ENCODE peak calls at places on chromosomes 12 and 14, in six cellular contexts. V, U, A, M, Q and D are unnamed samples.

GRCh38 chr14:100375963-100376735 is 53.0 kb downstream of the SLC25A47 start:
- DNase-seq in V (peak; percentile 97), Q (no peak), M (peak; percentile 98), A (peak; percentile 97), U (peak; percentile 95), D (peak; percentile 93)

GRCh38 chr14:21440857-21441256 is 15.1 kb downstream of the CHD8 start:
- DNase-seq in U (no peak), M (no peak), V (no peak), Q (no peak), A (no peak), D (no peak)

GRCh38 chr14:47240755-47241437 is 434.5 kb downstream of the MDGA2 start:
- DNase-seq in M (no peak), U (no peak), Q (no peak), A (no peak), V (no peak), D (no peak)

GRCh38 chr12:114666746-114667668 is 17.0 kb downstream of the TBX3 start:
- DNase-seq in Q (no peak), M (no peak), A (no peak), U (peak; percentile 89), V (no peak), D (no peak)

GRCh38 chr14:91341331-91342242 is 76.0 kb downstream of the CCDC88C start:
- DNase-seq in U (no peak), M (no peak), V (no peak), A (no peak), Q (no peak), D (no peak)

GRCh38 chr12:94644141-94644575 is 6.2 kb downstream of the TMCC3 start:
- DNase-seq in Q (peak; percentile 22), M (peak; percentile 38), V (no peak), A (no peak), U (no peak), D (no peak)

GRCh38 chr12:67025543-67026114 is 243.5 kb upstream of the CAND1 start:
- DNase-seq in U (peak; percentile 21), M (no peak), A (no peak), V (no peak), Q (peak; percentile 24), D (peak; percentile 39)

GRCh38 chr14:84937044-84937443 is 592.9 kb upstream of the FLRT2 start:
- DNase-seq in M (no peak), U (no peak), A (no peak), V (no peak), Q (no peak), D (no peak)

GRCh38 chr14:20262642-20263128 is 23.6 kb downstream of the OR11H4 start:
- DNase-seq in A (no peak), V (no peak), U (no peak), M (peak; percentile 29), Q (no peak), D (no peak)

GRCh38 chr14:95275507-95275906 is 44.2 kb downstream of the CLMN start:
- DNase-seq in Q (no peak), U (no peak), A (no peak), V (no peak), M (no peak), D (no peak)

GRCh38 chr12:68587448-68587873 is 23.2 kb upstream of the RAP1B start:
- DNase-seq in A (no peak), V (no peak), M (no peak), Q (no peak), U (no peak), D (no peak)

GRCh38 chr12:95600567-95600966 is 49.3 kb upstream of the USP44 start:
- DNase-seq in V (no peak), U (no peak), A (no peak), Q (no peak), M (no peak), D (no peak)

GRCh38 chr12:54175130-54175963 is 13.4 kb downstream of the SMUG1 start:
- DNase-seq in V (no peak), A (no peak), M (no peak), U (no peak), Q (no peak), D (no peak)

GRCh38 chr12:54169036-54169435 is 19.7 kb downstream of the SMUG1 start:
- DNase-seq in M (no peak), U (no peak), A (no peak), Q (no peak), V (no peak), D (no peak)

GRCh38 chr12:54173066-54173726 is 15.6 kb downstream of the SMUG1 start:
- DNase-seq in V (peak; percentile 89), Q (no peak), U (peak; percentile 8), A (peak; percentile 70), M (peak; percentile 20), D (peak; percentile 48)

GRCh38 chr12:54172102-54172630 is 16.6 kb downstream of the SMUG1 start:
- DNase-seq in Q (no peak), M (no peak), U (no peak), A (no peak), V (no peak), D (no peak)

GRCh38 chr12:54173906-54174471 is 14.8 kb downstream of the SMUG1 start:
- DNase-seq in V (no peak), U (no peak), A (no peak), M (no peak), Q (no peak), D (no peak)
- H3K27me3 ChIP-seq in V (no peaks in the 10 kb centered on the region), U (peaks cover 12% of the 10 kb centered on the region), A (peaks cover 32% of the 10 kb centered on the region), M (peaks cover 3% of the 10 kb centered on the region), Q (peaks cover 13% of the 10 kb centered on the region), D (no peaks in the 10 kb centered on the region)

GRCh38 chr14:101564819-101565698 is 3.8 kb downstream of the DIO3 start:
- DNase-seq in M (no peak), Q (no peak), U (no peak), V (no peak), A (no peak), D (no peak)

GRCh38 chr14:101564444-101564776 is 3.1 kb downstream of the DIO3 start:
- DNase-seq in A (no peak), V (no peak), Q (no peak), U (no peak), M (no peak), D (no peak)

GRCh38 chr14:101563352-101563653 is 2.0 kb downstream of the DIO3 start:
- DNase-seq in A (no peak), U (no peak), V (no peak), Q (no peak), M (no peak), D (no peak)

GRCh38 chr14:101562659-101563351 is 1.5 kb downstream of the DIO3 start:
- DNase-seq in Q (no peak), V (no peak), U (no peak), A (no peak), M (no peak), D (no peak)

DNA sequence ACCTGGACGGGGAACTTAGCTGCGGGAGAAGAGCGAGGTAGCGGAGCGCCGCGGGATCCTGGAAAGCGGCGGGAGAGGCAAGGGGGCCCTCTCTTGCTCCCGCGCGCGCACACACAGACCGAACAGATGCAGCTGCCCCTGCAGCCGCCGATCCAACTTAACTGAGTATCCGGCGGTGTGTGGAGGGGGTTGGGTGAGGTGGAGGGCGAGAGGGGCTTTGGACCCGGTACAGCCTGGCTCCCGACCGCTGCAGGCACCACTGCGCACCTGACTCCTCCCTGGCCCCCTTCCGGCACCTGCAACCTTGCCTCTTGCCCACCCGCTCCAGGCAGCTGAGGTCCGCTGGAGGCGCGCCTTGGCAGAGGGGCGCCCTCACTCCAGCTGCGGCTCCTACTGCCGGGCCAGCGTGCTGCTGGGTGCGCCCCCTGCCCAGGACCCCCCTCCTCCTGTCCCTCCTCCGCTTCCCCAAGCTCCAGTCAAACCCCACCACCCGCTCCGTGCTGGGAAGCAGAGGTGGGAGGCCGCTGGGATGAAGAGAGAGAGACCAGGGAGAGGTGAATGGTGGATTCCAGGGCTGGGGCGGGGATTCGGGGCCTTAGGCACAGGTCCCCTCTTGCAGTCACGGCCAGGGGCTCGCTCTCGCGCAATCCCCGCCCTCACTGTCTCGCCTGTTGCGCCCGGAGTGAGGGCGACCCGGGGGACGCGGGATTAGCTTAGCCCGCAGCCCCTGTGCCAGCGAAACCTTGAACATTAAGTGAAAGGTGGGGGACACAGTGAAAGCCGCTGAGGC is 2.6 kb downstream of the DIO3 start:
- DNase-seq in V (no peak), M (no peak), A (no peak), Q (no peak), U (no peak), D (no peak)
- H3K27me3 ChIP-seq in V (no peaks in the 10 kb centered on the region), M (no peaks in the 10 kb centered on the region), A (peaks cover 91% of the 10 kb centered on the region), Q (no peaks in the 10 kb centered on the region), U (peaks cover 5% of the 10 kb centered on the region), D (no peaks in the 10 kb centered on the region)

DNA sequence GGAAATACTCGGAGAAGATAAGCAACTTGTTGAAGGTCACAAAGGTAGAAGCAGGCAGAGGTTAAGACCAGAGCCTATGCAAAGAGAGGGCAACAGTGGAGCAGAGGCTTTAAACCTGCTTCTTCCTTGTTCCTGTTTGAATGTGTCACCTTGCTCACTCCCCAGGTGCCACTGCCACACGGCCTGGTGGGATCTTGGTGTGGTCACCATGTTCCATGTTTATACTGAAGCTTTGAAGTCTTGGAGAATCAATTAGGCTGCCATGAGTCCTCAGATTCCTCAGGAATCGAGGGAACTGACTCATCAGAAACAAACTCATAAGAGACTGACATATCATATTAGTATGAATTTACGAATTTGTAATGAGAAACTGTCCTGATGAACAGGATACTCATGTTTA is 46.8 kb downstream of the IQSEC3 start:
- DNase-seq in M (no peak), U (no peak), Q (no peak), A (peak; percentile 5), V (peak; percentile 22), D (no peak)
- H3K27me3 ChIP-seq in M (no peaks in the 10 kb centered on the region), U (no peaks in the 10 kb centered on the region), Q (no peaks in the 10 kb centered on the region), A (peaks cover 39% of the 10 kb centered on the region), V (no peaks in the 10 kb centered on the region), D (no peaks in the 10 kb centered on the region)

GRCh38 chr12:109721276-109721675 is 7.7 kb downstream of the FAM222A start:
- DNase-seq in Q (no peak), A (no peak), M (no peak), V (no peak), U (no peak), D (peak; percentile 90)

GRCh38 chr12:109722022-109722752 is 8.6 kb downstream of the FAM222A start:
- DNase-seq in M (no peak), V (no peak), A (no peak), U (no peak), Q (no peak), D (no peak)

GRCh38 chr12:109723311-109723791 is 9.7 kb downstream of the FAM222A start:
- DNase-seq in M (no peak), U (no peak), A (peak; percentile 94), V (peak; percentile 84), Q (no peak), D (peak; percentile 70)

GRCh38 chr12:109724321-109724892 is 10.8 kb downstream of the FAM222A start:
- DNase-seq in U (no peak), Q (no peak), V (peak; percentile 68), A (no peak), M (no peak), D (no peak)

GRCh38 chr12:109722753-109723109 is 9.1 kb downstream of the FAM222A start:
- DNase-seq in U (no peak), A (no peak), Q (no peak), V (no peak), M (no peak), D (no peak)
- H3K27me3 ChIP-seq in U (no peaks in the 10 kb centered on the region), A (peaks cover 9% of the 10 kb centered on the region), Q (no peaks in the 10 kb centered on the region), V (no peaks in the 10 kb centered on the region), M (peaks cover 1% of the 10 kb centered on the region), D (no peaks in the 10 kb centered on the region)